ENCODE peak calls at places on chromosomes 5 and 9, in four cellular contexts. One of them, this sample, is unnamed.

GRCh38 chr9:96348261-96348660 is 35.2 kb downstream of the SLC35D2 start:
- DNase-seq in iris pigment epithelial cell: no peak
- DNase-seq in GM12892: no peak
- DNase-seq in skeletal muscle cell: no peak
- DNase-seq in this sample: no peak

GRCh38 chr9:77454668-77455067 is 193.5 kb downstream of the GNA14 start:
- DNase-seq in iris pigment epithelial cell: peak
- DNase-seq in GM12892: no peak
- DNase-seq in skeletal muscle cell: peak
- DNase-seq in this sample: no peak

GRCh38 chr9:129027685-129028191 is 393 bp downstream of the SH3GLB2 start:
- DNase-seq in GM12892: no peak
- DNase-seq in skeletal muscle cell: no peak
- DNase-seq in iris pigment epithelial cell: no peak
- DNase-seq in this sample: no peak

GRCh38 chr9:78017294-78017693 is 14.3 kb downstream of the GNAQ start:
- DNase-seq in iris pigment epithelial cell: no peak
- DNase-seq in GM12892: no peak
- DNase-seq in skeletal muscle cell: no peak
- DNase-seq in this sample: no peak

GRCh38 chr5:36060516-36060885 is 6.2 kb downstream of the UGT3A2 start:
- DNase-seq in GM12892: no peak
- DNase-seq in iris pigment epithelial cell: no peak
- DNase-seq in skeletal muscle cell: no peak
- DNase-seq in this sample: no peak

GRCh38 chr5:10352404-10353240 is 873 bp upstream of the MARCHF6 start:
- DNase-seq in iris pigment epithelial cell: peak
- DNase-seq in skeletal muscle cell: no peak
- DNase-seq in GM12892: no peak
- DNase-seq in this sample: no peak

GRCh38 chr5:56039985-56040384 is 45.2 kb upstream of the IL6ST start:
- DNase-seq in iris pigment epithelial cell: peak
- DNase-seq in GM12892: no peak
- DNase-seq in skeletal muscle cell: no peak
- DNase-seq in this sample: no peak

GRCh38 chr9:100219347-100219746 is 120.3 kb downstream of the INVS start:
- DNase-seq in iris pigment epithelial cell: peak
- DNase-seq in skeletal muscle cell: no peak
- DNase-seq in GM12892: no peak
- DNase-seq in this sample: no peak

GRCh38 chr5:43620944-43621505 is 18.0 kb downstream of the NNT start:
- DNase-seq in skeletal muscle cell: no peak
- DNase-seq in iris pigment epithelial cell: no peak
- DNase-seq in GM12892: no peak
- DNase-seq in this sample: no peak

GRCh38 chr9:2016411-2017208 is 1.5 kb downstream of the SMARCA2 start:
- DNase-seq in iris pigment epithelial cell: peak
- DNase-seq in GM12892: peak
- DNase-seq in skeletal muscle cell: no peak
- DNase-seq in this sample: no peak

GRCh38 chr9:133493845-133494540 is 15.1 kb upstream of the SLC2A6 start:
- DNase-seq in GM12892: no peak
- DNase-seq in skeletal muscle cell: no peak
- DNase-seq in iris pigment epithelial cell: no peak
- DNase-seq in this sample: no peak

GRCh38 chr5:41445937-41446563 is 64.4 kb downstream of the PLCXD3 start:
- DNase-seq in iris pigment epithelial cell: peak
- DNase-seq in skeletal muscle cell: peak
- DNase-seq in GM12892: no peak
- DNase-seq in this sample: no peak

GRCh38 chr5:145811834-145812625 is 23.1 kb downstream of the PRELID2 start:
- DNase-seq in skeletal muscle cell: no peak
- DNase-seq in GM12892: no peak
- DNase-seq in iris pigment epithelial cell: peak
- DNase-seq in this sample: no peak

GRCh38 chr5:146395233-146395632 is 51.9 kb upstream of the TCERG1 start:
- DNase-seq in skeletal muscle cell: no peak
- DNase-seq in GM12892: no peak
- DNase-seq in iris pigment epithelial cell: no peak
- DNase-seq in this sample: no peak

GRCh38 chr5:35803221-35803651 is 53.5 kb upstream of the IL7R start:
- DNase-seq in skeletal muscle cell: peak
- DNase-seq in GM12892: no peak
- DNase-seq in iris pigment epithelial cell: peak
- DNase-seq in this sample: no peak

GRCh38 chr5:1850324-1851154 is 32.2 kb downstream of the IRX4 start:
- DNase-seq in GM12892: no peak
- DNase-seq in skeletal muscle cell: no peak
- DNase-seq in iris pigment epithelial cell: no peak
- DNase-seq in this sample: no peak

GRCh38 chr5:108143581-108143980 is 238.3 kb downstream of the FBXL17 start:
- DNase-seq in iris pigment epithelial cell: peak
- DNase-seq in GM12892: no peak
- DNase-seq in skeletal muscle cell: peak
- DNase-seq in this sample: no peak

GRCh38 chr5:181087309-181087708 is 43.7 kb downstream of the OR2V1 start:
- DNase-seq in skeletal muscle cell: no peak
- DNase-seq in GM12892: no peak
- DNase-seq in iris pigment epithelial cell: no peak
- DNase-seq in this sample: no peak